ENCODE peak calls at places on chromosomes 7 and 10, in four cellular contexts. One of them, this sample, is unnamed.

GRCh38 chr10:106682175-106682574 is 482.3 kb downstream of the SORCS1 start:
- DNase-seq in stimulated activated naive CD8-positive, alpha-beta T cell treated with anti-CD3 and anti-CD28 coated beads, Interleukin-15, Interleukin-2, amounts not matched to agents 100 U/mL and 50 U/mL, for 24 hours: no peak
- DNase-seq in GM12878: no peak
- DNase-seq in cardiac muscle cell: no peak
- DNase-seq in this sample: no peak

GRCh38 chr10:74156919-74157289 is 5.9 kb downstream of the ADK start:
- DNase-seq in stimulated activated naive CD8-positive, alpha-beta T cell treated with anti-CD3 and anti-CD28 coated beads, Interleukin-15, Interleukin-2, amounts not matched to agents 100 U/mL and 50 U/mL, for 24 hours: no peak
- DNase-seq in cardiac muscle cell: peak
- DNase-seq in GM12878: no peak
- DNase-seq in this sample: no peak

GRCh38 chr10:123613346-123613850 is 52.8 kb upstream of the GPR26 start:
- DNase-seq in cardiac muscle cell: no peak
- DNase-seq in GM12878: no peak
- DNase-seq in stimulated activated naive CD8-positive, alpha-beta T cell treated with anti-CD3 and anti-CD28 coated beads, Interleukin-15, Interleukin-2, amounts not matched to agents 100 U/mL and 50 U/mL, for 24 hours: no peak
- DNase-seq in this sample: no peak

GRCh38 chr7:155644971-155645509 is 579 bp downstream of the RBM33 start:
- DNase-seq in cardiac muscle cell: peak
- DNase-seq in stimulated activated naive CD8-positive, alpha-beta T cell treated with anti-CD3 and anti-CD28 coated beads, Interleukin-15, Interleukin-2, amounts not matched to agents 100 U/mL and 50 U/mL, for 24 hours: peak
- DNase-seq in GM12878: no peak
- DNase-seq in this sample: no peak

GRCh38 chr7:139741813-139742344 is 35.9 kb downstream of the HIPK2 start:
- DNase-seq in stimulated activated naive CD8-positive, alpha-beta T cell treated with anti-CD3 and anti-CD28 coated beads, Interleukin-15, Interleukin-2, amounts not matched to agents 100 U/mL and 50 U/mL, for 24 hours: no peak
- DNase-seq in cardiac muscle cell: no peak
- DNase-seq in GM12878: no peak
- DNase-seq in this sample: no peak

GRCh38 chr7:18003286-18003685 is 24.4 kb downstream of the PRPS1L1 start:
- DNase-seq in stimulated activated naive CD8-positive, alpha-beta T cell treated with anti-CD3 and anti-CD28 coated beads, Interleukin-15, Interleukin-2, amounts not matched to agents 100 U/mL and 50 U/mL, for 24 hours: no peak
- DNase-seq in GM12878: no peak
- DNase-seq in cardiac muscle cell: no peak
- DNase-seq in this sample: no peak

GRCh38 chr7:123485721-123486120 is 48.7 kb downstream of the IQUB start:
- DNase-seq in GM12878: no peak
- DNase-seq in cardiac muscle cell: no peak
- DNase-seq in stimulated activated naive CD8-positive, alpha-beta T cell treated with anti-CD3 and anti-CD28 coated beads, Interleukin-15, Interleukin-2, amounts not matched to agents 100 U/mL and 50 U/mL, for 24 hours: no peak
- DNase-seq in this sample: no peak

GRCh38 chr10:79127151-79127961 is 58.6 kb downstream of the ZMIZ1 start:
- DNase-seq in cardiac muscle cell: peak
- DNase-seq in stimulated activated naive CD8-positive, alpha-beta T cell treated with anti-CD3 and anti-CD28 coated beads, Interleukin-15, Interleukin-2, amounts not matched to agents 100 U/mL and 50 U/mL, for 24 hours: no peak
- DNase-seq in GM12878: no peak
- DNase-seq in this sample: no peak

GRCh38 chr7:17640730-17641377 is 299.4 kb downstream of the SNX13 start:
- DNase-seq in cardiac muscle cell: peak
- DNase-seq in stimulated activated naive CD8-positive, alpha-beta T cell treated with anti-CD3 and anti-CD28 coated beads, Interleukin-15, Interleukin-2, amounts not matched to agents 100 U/mL and 50 U/mL, for 24 hours: peak
- DNase-seq in GM12878: no peak
- DNase-seq in this sample: peak

GRCh38 chr10:125812128-125812527 is 10.9 kb downstream of the UROS start:
- DNase-seq in GM12878: no peak
- DNase-seq in stimulated activated naive CD8-positive, alpha-beta T cell treated with anti-CD3 and anti-CD28 coated beads, Interleukin-15, Interleukin-2, amounts not matched to agents 100 U/mL and 50 U/mL, for 24 hours: no peak
- DNase-seq in cardiac muscle cell: no peak
- DNase-seq in this sample: no peak

GRCh38 chr10:71302874-71303568 is 16.0 kb upstream of the SLC29A3 start:
- DNase-seq in cardiac muscle cell: peak
- DNase-seq in GM12878: no peak
- DNase-seq in stimulated activated naive CD8-positive, alpha-beta T cell treated with anti-CD3 and anti-CD28 coated beads, Interleukin-15, Interleukin-2, amounts not matched to agents 100 U/mL and 50 U/mL, for 24 hours: no peak
- DNase-seq in this sample: no peak

GRCh38 chr7:111138196-111138569 is 47.3 kb downstream of the LRRN3 start:
- DNase-seq in GM12878: peak
- DNase-seq in stimulated activated naive CD8-positive, alpha-beta T cell treated with anti-CD3 and anti-CD28 coated beads, Interleukin-15, Interleukin-2, amounts not matched to agents 100 U/mL and 50 U/mL, for 24 hours: peak
- DNase-seq in cardiac muscle cell: no peak
- DNase-seq in this sample: peak

GRCh38 chr7:12389089-12389700 is 14.5 kb downstream of the VWDE start:
- DNase-seq in cardiac muscle cell: peak
- DNase-seq in GM12878: no peak
- DNase-seq in stimulated activated naive CD8-positive, alpha-beta T cell treated with anti-CD3 and anti-CD28 coated beads, Interleukin-15, Interleukin-2, amounts not matched to agents 100 U/mL and 50 U/mL, for 24 hours: peak
- DNase-seq in this sample: peak

GRCh38 chr7:148847815-148848726 is 36.0 kb downstream of the EZH2 start:
- DNase-seq in GM12878: no peak
- DNase-seq in stimulated activated naive CD8-positive, alpha-beta T cell treated with anti-CD3 and anti-CD28 coated beads, Interleukin-15, Interleukin-2, amounts not matched to agents 100 U/mL and 50 U/mL, for 24 hours: no peak
- DNase-seq in cardiac muscle cell: peak
- DNase-seq in this sample: no peak